ENCODE peak calls at places on chromosomes 7 and 10, in nine cellular contexts. Z is stimulated activated CD8-positive, alpha-beta memory T cell treated with anti-CD3 and anti-CD28 coated beads, Interleukin-15, amount 100 ng/mL, for 4 hours; K is H54; C is dorsolateral prefrontal cortex; T is Right ventricle myocardium superior; P is NCI-H1417; V is GDM1; A is HTR-8/SVneo; S is NCI-H1694. J is an unnamed sample.

GRCh38 chr7:151081170-151082101 is 827 bp upstream of the FASTK start:
- DNase-seq in Z (no peak), K (no peak), C (no peak), T (peak; percentile 63), P (peak; percentile 45), V (no peak), A (no peak), S (no peak), J (no peak)

GRCh38 chr10:31207636-31208035 is 111.4 kb upstream of the ZEB1 start:
- DNase-seq in Z (no peak), K (no peak), C (no peak), T (no peak), P (no peak), V (no peak), A (no peak), S (no peak), J (no peak)

GRCh38 chr10:19014034-19014433 is 34.6 kb upstream of the MALRD1 start:
- DNase-seq in Z (no peak), K (no peak), C (no peak), T (no peak), P (no peak), V (no peak), A (no peak), S (no peak), J (peak; percentile 11)

GRCh38 chr10:31603245-31604087 is 284.4 kb downstream of the ZEB1 start:
- DNase-seq in Z (peak; percentile 25), K (peak; percentile 97), C (peak; percentile 81), T (peak; percentile 98), P (peak; percentile 96), V (no peak), A (peak; percentile 98), S (peak; percentile 73), J (peak; percentile 73)

GRCh38 chr7:48139461-48139860 is 31.8 kb upstream of the ABCA13 start:
- DNase-seq in Z (no peak), K (no peak), C (no peak), T (no peak), P (no peak), V (no peak), A (no peak), S (no peak), J (no peak)

GRCh38 chr7:132472463-132473120 is 103.7 kb downstream of the PLXNA4 start:
- DNase-seq in Z (no peak), K (peak; percentile 15), C (peak; percentile 32), T (peak; percentile 78), P (peak; percentile 46), V (no peak), A (no peak), S (peak; percentile 71), J (no peak)

GRCh38 chr7:82593780-82594179 is 150.2 kb upstream of the CACNA2D1 start:
- DNase-seq in Z (no peak), K (no peak), C (no peak), T (no peak), P (peak; percentile 99), V (no peak), A (no peak), S (peak; percentile 88), J (no peak)

GRCh38 chr10:16756561-16757221 is 60.5 kb downstream of the RSU1 start:
- DNase-seq in Z (no peak), K (no peak), C (no peak), T (no peak), P (no peak), V (no peak), A (no peak), S (no peak), J (no peak)

GRCh38 chr7:158595068-158595467 is 7.4 kb upstream of the PTPRN2 start:
- DNase-seq in Z (no peak), K (no peak), C (no peak), T (no peak), P (no peak), V (no peak), A (no peak), S (no peak), J (no peak)

GRCh38 chr10:5817322-5818047 is 4.3 kb upstream of the GDI2 start:
- DNase-seq in Z (no peak), K (no peak), C (no peak), T (no peak), P (no peak), V (no peak), A (no peak), S (no peak), J (no peak)

GRCh38 chr10:70130878-70131559 is 1.6 kb downstream of the AIFM2 start:
- DNase-seq in Z (no peak), K (no peak), C (no peak), T (no peak), P (no peak), V (no peak), A (no peak), S (no peak), J (no peak)

GRCh38 chr10:106705576-106706526 is 458.7 kb downstream of the SORCS1 start:
- DNase-seq in Z (no peak), K (peak; percentile 10), C (peak; percentile 73), T (no peak), P (peak; percentile 61), V (peak; percentile 6), A (no peak), S (peak; percentile 10), J (peak; percentile 12)

GRCh38 chr7:80255656-80256055 is 121.0 kb downstream of the GNAI1 start:
- DNase-seq in Z (no peak), K (no peak), C (no peak), T (no peak), P (no peak), V (no peak), A (no peak), S (no peak), J (no peak)

GRCh38 chr7:116353614-116354013 is 143.3 kb downstream of the TES start:
- DNase-seq in Z (no peak), K (no peak), C (no peak), T (peak; percentile 79), P (no peak), V (no peak), A (no peak), S (no peak), J (no peak)

GRCh38 chr10:1611936-1612550 is 125.3 kb downstream of the ADARB2 start:
- DNase-seq in Z (no peak), K (no peak), C (no peak), T (no peak), P (peak; percentile 33), V (no peak), A (no peak), S (no peak), J (no peak)

GRCh38 chr7:608361-608760 is 88.7 kb upstream of the PDGFA start:
- DNase-seq in Z (no peak), K (no peak), C (no peak), T (no peak), P (no peak), V (no peak), A (no peak), S (no peak), J (no peak)

GRCh38 chr7:143929224-143929920 is 5.7 kb upstream of the OR2F2 start:
- DNase-seq in Z (no peak), K (no peak), C (no peak), T (no peak), P (peak; percentile 8), V (no peak), A (no peak), S (no peak), J (no peak)

GRCh38 chr10:7579681-7580080 is 87.1 kb downstream of the ITIH5 start:
- DNase-seq in Z (no peak), K (no peak), C (no peak), T (no peak), P (no peak), V (no peak), A (no peak), S (no peak), J (no peak)